ENCODE peak calls at places on chromosomes 16 and 17, in four cellular contexts. X, F, P and Z are unnamed samples.

GRCh38 chr16:24853830-24854229 is 8.1 kb downstream of the SLC5A11 start:
- DNase-seq in X (peak; percentile 19), F (peak; percentile 78), P (no peak), Z (no peak)

GRCh38 chr17:9072626-9073339 is 51.5 kb downstream of the NTN1 start:
- DNase-seq in X (peak; percentile 60), F (no peak), P (no peak), Z (peak; percentile 15)

GRCh38 chr16:58032710-58033293 is 7.2 kb downstream of the MMP15 start:
- DNase-seq in X (peak; percentile 62), F (no peak), P (no peak), Z (no peak)

GRCh38 chr16:4641306-4641687 is 16.7 kb downstream of the MGRN1 start:
- DNase-seq in X (no peak), F (no peak), P (no peak), Z (no peak)

GRCh38 chr16:49811630-49812334 is 44.1 kb downstream of the ZNF423 start:
- DNase-seq in X (no peak), F (no peak), P (no peak), Z (no peak)

GRCh38 chr17:39722104-39722503 is 8.2 kb downstream of the MIEN1 start:
- DNase-seq in X (no peak), F (no peak), P (no peak), Z (no peak)

GRCh38 chr16:49664221-49665215 is 191.4 kb downstream of the ZNF423 start:
- DNase-seq in X (peak; percentile 72), F (no peak), P (no peak), Z (no peak)

GRCh38 chr17:65698381-65699061 is 137.1 kb upstream of the AXIN2 start:
- DNase-seq in X (no peak), F (no peak), P (no peak), Z (no peak)

GRCh38 chr16:50273382-50273690 is 7.0 kb downstream of the ADCY7 start:
- DNase-seq in X (no peak), F (no peak), P (no peak), Z (no peak)

GRCh38 chr17:28975634-28976033 is 24.3 kb upstream of the PHF12 start:
- DNase-seq in X (no peak), F (no peak), P (no peak), Z (no peak)

GRCh38 chr17:1482686-1483445 is 9.6 kb downstream of the MYO1C start:
- DNase-seq in X (peak; percentile 48), F (no peak), P (no peak), Z (no peak)

GRCh38 chr17:36506249-36506826 is 19.9 kb downstream of the ZNHIT3 start:
- DNase-seq in X (no peak), F (no peak), P (no peak), Z (no peak)

GRCh38 chr16:66188786-66189725 is 177.4 kb upstream of the CDH5 start:
- DNase-seq in X (no peak), F (no peak), P (no peak), Z (no peak)

GRCh38 chr17:34728771-34729310 is 149.5 kb downstream of the TMEM132E start:
- DNase-seq in X (no peak), F (no peak), P (no peak), Z (no peak)

GRCh38 chr16:28140788-28141618 is 70.8 kb downstream of the XPO6 start:
- DNase-seq in X (no peak), F (no peak), P (peak; percentile 90), Z (no peak)

GRCh38 chr17:55440391-55440790 is 18.8 kb upstream of the MMD start:
- DNase-seq in X (no peak), F (no peak), P (no peak), Z (peak; percentile 78)

GRCh38 chr17:76239538-76240274 is 587 bp downstream of the RNF157 start:
- DNase-seq in X (no peak), F (no peak), P (no peak), Z (no peak)

GRCh38 chr16:22653876-22654275 is 143.2 kb downstream of the NPIPB5 start:
- DNase-seq in X (no peak), F (no peak), P (no peak), Z (no peak)

GRCh38 chr17:65277576-65277975 is 140.4 kb downstream of the RGS9 start:
- DNase-seq in X (no peak), F (no peak), P (no peak), Z (no peak)

GRCh38 chr17:77706938-77707337 is 251.6 kb upstream of the TNRC6C start:
- DNase-seq in X (no peak), F (no peak), P (no peak), Z (no peak)

GRCh38 chr17:75832164-75832651 is 12.0 kb downstream of the UNC13D start:
- DNase-seq in X (no peak), F (peak; percentile 60), P (no peak), Z (no peak)

GRCh38 chr16:14015948-14016347 is 55.2 kb upstream of the MRTFB start:
- DNase-seq in X (no peak), F (peak; percentile 65), P (no peak), Z (peak; percentile 51)

GRCh38 chr17:37856245-37856644 is 68.0 kb upstream of the TBC1D3K start:
- DNase-seq in X (no peak), F (no peak), P (no peak), Z (no peak)

GRCh38 chr16:27314161-27314723 is 468 bp downstream of the IL4R start:
- DNase-seq in X (peak; percentile 36), F (peak; percentile 78), P (no peak), Z (peak; percentile 57)

GRCh38 chr17:29004081-29004692 is 1.6 kb downstream of the SEZ6 start:
- DNase-seq in X (no peak), F (no peak), P (no peak), Z (no peak)

GRCh38 chr16:14455577-14455976 is 174.5 kb downstream of the PARN start:
- DNase-seq in X (no peak), F (peak; percentile 73), P (no peak), Z (peak; percentile 15)

GRCh38 chr17:80857721-80858171 is 133.9 kb upstream of the CHMP6 start:
- DNase-seq in X (no peak), F (no peak), P (no peak), Z (no peak)

GRCh38 chr16:11681977-11682654 is 13.9 kb downstream of the SNN start:
- DNase-seq in X (no peak), F (no peak), P (no peak), Z (no peak)

GRCh38 chr17:80082403-80083135 is 18.8 kb upstream of the GAA start:
- DNase-seq in X (no peak), F (peak; percentile 91), P (peak; percentile 56), Z (peak; percentile 28)

GRCh38 chr16:87295259-87295658 is 21.9 kb downstream of the C16orf95 start:
- DNase-seq in X (no peak), F (peak; percentile 45), P (no peak), Z (peak; percentile 55)

GRCh38 chr16:80407265-80407987 is 133.4 kb upstream of the DYNLRB2 start:
- DNase-seq in X (no peak), F (no peak), P (no peak), Z (no peak)

GRCh38 chr17:51166987-51167931 is 1.0 kb downstream of the NME2 start:
- DNase-seq in X (peak; percentile 43), F (peak; percentile 70), P (peak; percentile 55), Z (no peak)

GRCh38 chr17:56149266-56150036 is 3.8 kb upstream of the ANKFN1 start:
- DNase-seq in X (no peak), F (no peak), P (no peak), Z (no peak)

GRCh38 chr17:82892869-82893565 is 53.2 kb upstream of the ZNF750 start:
- DNase-seq in X (peak; percentile 53), F (no peak), P (peak; percentile 71), Z (no peak)

GRCh38 chr16:10305912-10306311 is 79.9 kb upstream of the ATF7IP2 start:
- DNase-seq in X (no peak), F (no peak), P (no peak), Z (no peak)

GRCh38 chr16:81830845-81831600 is 51.9 kb downstream of the PLCG2 start:
- DNase-seq in X (no peak), F (no peak), P (no peak), Z (no peak)
- H3K27ac ChIP-seq in X (no peak overlapping the region), F (no peak overlapping the region), P (no peak overlapping the region), Z (no peak overlapping the region)

GRCh38 chr17:74449773-74450172 is 16.7 kb upstream of the CD300A start:
- DNase-seq in X (no peak), F (no peak), P (no peak), Z (no peak)
- H3K27ac ChIP-seq in X (peak overlapping the region; percentile 98), F (no peak overlapping the region), P (no peak overlapping the region), Z (no peak overlapping the region)

GRCh38 chr17:49715221-49715620 is 7.5 kb upstream of the SLC35B1 start:
- DNase-seq in X (no peak), F (no peak), P (no peak), Z (no peak)
- H3K27ac ChIP-seq in X (peak overlapping the region; percentile 14), F (no peak overlapping the region), P (peak overlapping the region; percentile 66), Z (no peak overlapping the region)

GRCh38 chr16:18801197-18801972 is at the start of gene ARL6IP1:
- DNase-seq in X (peak; percentile 100), F (peak; percentile 98), P (peak; percentile 99), Z (peak; percentile 99)

GRCh38 chr16:18800674-18801196 is 614 bp downstream of the ARL6IP1 start:
- DNase-seq in X (no peak), F (no peak), P (no peak), Z (no peak)

GRCh38 chr16:18799500-18799899 is 1.8 kb downstream of the ARL6IP1 start:
- DNase-seq in X (no peak), F (no peak), P (no peak), Z (no peak)

GRCh38 chr16:18796377-18796776 is 5.0 kb downstream of the ARL6IP1 start:
- DNase-seq in X (no peak), F (no peak), P (no peak), Z (no peak)

DNA sequence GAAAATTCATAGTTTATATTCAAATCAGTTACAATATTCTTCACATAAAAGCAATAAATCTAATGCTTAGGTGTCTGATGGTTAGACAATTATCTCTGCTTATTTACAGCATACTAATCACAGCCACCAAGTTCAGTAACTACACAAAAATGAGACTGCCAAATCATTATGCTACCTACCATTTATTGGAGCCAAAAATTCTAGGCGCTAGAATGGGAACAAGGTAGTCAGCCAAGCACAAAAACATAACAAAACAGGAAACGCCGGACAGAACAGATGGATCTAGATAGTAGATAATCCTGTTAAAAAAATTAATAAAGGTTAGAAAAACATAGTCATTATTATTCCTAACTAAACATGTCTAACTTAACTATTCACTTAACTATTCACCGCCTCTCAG is 3.6 kb downstream of the ARL6IP1 start:
- DNase-seq in X (no peak), F (no peak), P (no peak), Z (no peak)
- H3K27ac ChIP-seq in X (no peak overlapping the region), F (no peak overlapping the region), P (no peak overlapping the region), Z (no peak overlapping the region)

GRCh38 chr17:58229384-58229783 is 9.0 kb upstream of the LPO start:
- DNase-seq in X (no peak), F (no peak), P (no peak), Z (no peak)
- H3K27ac ChIP-seq in X (no peak overlapping the region), F (no peak overlapping the region), P (no peak overlapping the region), Z (no peak overlapping the region)

GRCh38 chr17:72175787-72176515 is 55.1 kb downstream of the SOX9 start:
- DNase-seq in X (peak; percentile 47), F (peak; percentile 85), P (no peak), Z (peak; percentile 20)
- H3K27ac ChIP-seq in X (no peak overlapping the region), F (no peak overlapping the region), P (no peak overlapping the region), Z (no peak overlapping the region)